ENCODE peak calls at places on chromosomes 7 and 10, in five cellular contexts. One of them, this sample, is unnamed.

GRCh38 chr10:107409517-107409916 is 245.0 kb upstream of the SORCS1 start:
- DNase-seq in T-helper 1 cell: no peak
- DNase-seq in T-helper 17 cell: no peak
- DNase-seq in kidney glomerular epithelial cell: peak
- DNase-seq in effector CD4-positive, alpha-beta T cell: no peak
- DNase-seq in this sample: no peak

GRCh38 chr10:60323171-60323570 is 66.5 kb downstream of the ANK3 start:
- DNase-seq in T-helper 1 cell: no peak
- DNase-seq in T-helper 17 cell: no peak
- DNase-seq in kidney glomerular epithelial cell: no peak
- DNase-seq in effector CD4-positive, alpha-beta T cell: no peak
- DNase-seq in this sample: no peak

GRCh38 chr7:157784114-157784835 is 447.5 kb downstream of the DNAJB6 start:
- DNase-seq in T-helper 1 cell: no peak
- DNase-seq in T-helper 17 cell: no peak
- DNase-seq in kidney glomerular epithelial cell: no peak
- DNase-seq in effector CD4-positive, alpha-beta T cell: no peak
- DNase-seq in this sample: no peak

GRCh38 chr10:116654816-116655215 is 34.1 kb downstream of the PNLIPRP2 start:
- DNase-seq in T-helper 1 cell: no peak
- DNase-seq in T-helper 17 cell: no peak
- DNase-seq in kidney glomerular epithelial cell: no peak
- DNase-seq in effector CD4-positive, alpha-beta T cell: no peak
- DNase-seq in this sample: no peak

GRCh38 chr10:21687197-21687993 is 153.4 kb downstream of the MLLT10 start:
- DNase-seq in T-helper 1 cell: no peak
- DNase-seq in T-helper 17 cell: no peak
- DNase-seq in kidney glomerular epithelial cell: no peak
- DNase-seq in effector CD4-positive, alpha-beta T cell: no peak
- DNase-seq in this sample: no peak

GRCh38 chr10:84179059-84179710 is 5.6 kb downstream of the GPR15LG start:
- DNase-seq in T-helper 1 cell: no peak
- DNase-seq in T-helper 17 cell: peak
- DNase-seq in kidney glomerular epithelial cell: peak
- DNase-seq in effector CD4-positive, alpha-beta T cell: peak
- DNase-seq in this sample: peak

GRCh38 chr7:100642534-100642907 is 1.2 kb upstream of the TFR2 start:
- DNase-seq in T-helper 1 cell: no peak
- DNase-seq in T-helper 17 cell: no peak
- DNase-seq in kidney glomerular epithelial cell: no peak
- DNase-seq in effector CD4-positive, alpha-beta T cell: no peak
- DNase-seq in this sample: peak

GRCh38 chr7:137757146-137757925 is 89.4 kb downstream of the DGKI start:
- DNase-seq in T-helper 1 cell: no peak
- DNase-seq in T-helper 17 cell: no peak
- DNase-seq in kidney glomerular epithelial cell: peak
- DNase-seq in effector CD4-positive, alpha-beta T cell: no peak
- DNase-seq in this sample: no peak

GRCh38 chr10:126331101-126331500 is 57.2 kb downstream of the ADAM12 start:
- DNase-seq in T-helper 1 cell: no peak
- DNase-seq in T-helper 17 cell: no peak
- DNase-seq in kidney glomerular epithelial cell: no peak
- DNase-seq in effector CD4-positive, alpha-beta T cell: no peak
- DNase-seq in this sample: no peak

GRCh38 chr10:70602665-70603438 is at the start of gene PRF1:
- DNase-seq in T-helper 1 cell: peak
- DNase-seq in T-helper 17 cell: peak
- DNase-seq in kidney glomerular epithelial cell: no peak
- DNase-seq in effector CD4-positive, alpha-beta T cell: peak
- DNase-seq in this sample: peak